ENCODE peak calls at places on chromosomes 7 and 10, in four cellular contexts. One of them, this sample, is unnamed.

GRCh38 chr10:50992356-50992866 is 81.9 kb upstream of the PRKG1 start:
- DNase-seq in HepG2: no peak
- DNase-seq in K562: no peak
- DNase-seq in GM12878: no peak
- DNase-seq in this sample: no peak

GRCh38 chr7:4789194-4790077 is 14.0 kb downstream of the AP5Z1 start:
- DNase-seq in HepG2: no peak
- DNase-seq in K562: no peak
- DNase-seq in GM12878: no peak
- DNase-seq in this sample: no peak

GRCh38 chr7:118003438-118003837 is 130.2 kb upstream of the CTTNBP2 start:
- DNase-seq in HepG2: no peak
- DNase-seq in K562: no peak
- DNase-seq in GM12878: no peak
- DNase-seq in this sample: no peak

GRCh38 chr7:130065500-130066152 is 4.7 kb upstream of the KLHDC10 start:
- DNase-seq in HepG2: peak
- DNase-seq in K562: no peak
- DNase-seq in GM12878: no peak
- DNase-seq in this sample: no peak

GRCh38 chr10:95588025-95588424 is 26.9 kb upstream of the SORBS1 start:
- DNase-seq in HepG2: no peak
- DNase-seq in K562: no peak
- DNase-seq in GM12878: no peak
- DNase-seq in this sample: no peak

GRCh38 chr7:55253188-55253587 is 111.9 kb upstream of the LANCL2 start:
- DNase-seq in HepG2: no peak
- DNase-seq in K562: no peak
- DNase-seq in GM12878: no peak
- DNase-seq in this sample: no peak

GRCh38 chr10:71361581-71361980 is 35.1 kb upstream of the CDH23 start:
- DNase-seq in HepG2: no peak
- DNase-seq in K562: no peak
- DNase-seq in GM12878: no peak
- DNase-seq in this sample: no peak

GRCh38 chr7:75565129-75565528 is 73.0 kb downstream of the SPDYE5 start:
- DNase-seq in HepG2: no peak
- DNase-seq in K562: no peak
- DNase-seq in GM12878: no peak
- DNase-seq in this sample: no peak

GRCh38 chr7:109984726-109985125 is 1106.2 kb upstream of the LRRN3 start:
- DNase-seq in HepG2: no peak
- DNase-seq in K562: no peak
- DNase-seq in GM12878: no peak
- DNase-seq in this sample: no peak

GRCh38 chr10:75655791-75656451 is 224.5 kb downstream of the LRMDA start:
- DNase-seq in HepG2: peak
- DNase-seq in K562: no peak
- DNase-seq in GM12878: no peak
- DNase-seq in this sample: no peak

GRCh38 chr10:103818765-103819374 is 36.5 kb downstream of the SH3PXD2A start:
- DNase-seq in HepG2: peak
- DNase-seq in K562: no peak
- DNase-seq in GM12878: no peak
- DNase-seq in this sample: no peak

GRCh38 chr10:28616514-28616913 is 60.8 kb upstream of the BAMBI start:
- DNase-seq in HepG2: no peak
- DNase-seq in K562: no peak
- DNase-seq in GM12878: no peak
- DNase-seq in this sample: no peak

GRCh38 chr7:81638216-81638615 is 131.6 kb downstream of the HGF start:
- DNase-seq in HepG2: peak
- DNase-seq in K562: no peak
- DNase-seq in GM12878: no peak
- DNase-seq in this sample: peak

GRCh38 chr10:62475531-62475930 is 101.4 kb downstream of the ZNF365 start:
- DNase-seq in HepG2: no peak
- DNase-seq in K562: no peak
- DNase-seq in GM12878: no peak
- DNase-seq in this sample: no peak
- TF ChIP-seq POLR2AphosphoS2 in HepG2: no peak
- TF ChIP-seq POLR2AphosphoS2 in K562: no peak
- TF ChIP-seq POLR2AphosphoS2 in GM12878: no peak
- TF ChIP-seq POLR2AphosphoS2 in this sample: no peak

GRCh38 chr7:151741585-151741984 is 135.3 kb downstream of the PRKAG2 start:
- DNase-seq in HepG2: no peak
- DNase-seq in K562: no peak
- DNase-seq in GM12878: no peak
- DNase-seq in this sample: no peak

GRCh38 chr7:151744051-151744580 is 132.8 kb downstream of the PRKAG2 start:
- DNase-seq in HepG2: no peak
- DNase-seq in K562: no peak
- DNase-seq in GM12878: no peak
- DNase-seq in this sample: no peak

GRCh38 chr7:151743481-151743983 is 133.4 kb downstream of the PRKAG2 start:
- DNase-seq in HepG2: no peak
- DNase-seq in K562: no peak
- DNase-seq in GM12878: no peak
- DNase-seq in this sample: no peak

GRCh38 chr7:151744656-151745055 is 132.3 kb downstream of the PRKAG2 start:
- DNase-seq in HepG2: no peak
- DNase-seq in K562: no peak
- DNase-seq in GM12878: no peak
- DNase-seq in this sample: no peak

GRCh38 chr7:151742713-151743480 is 134.0 kb downstream of the PRKAG2 start:
- DNase-seq in HepG2: no peak
- DNase-seq in K562: no peak
- DNase-seq in GM12878: no peak
- DNase-seq in this sample: no peak
- TF ChIP-seq POLR2AphosphoS2 in HepG2: no peak
- TF ChIP-seq POLR2AphosphoS2 in K562: no peak
- TF ChIP-seq POLR2AphosphoS2 in GM12878: no peak
- TF ChIP-seq POLR2AphosphoS2 in this sample: no peak

GRCh38 chr7:19105546-19105945 is 11.9 kb downstream of the TWIST1 start:
- DNase-seq in HepG2: no peak
- DNase-seq in K562: no peak
- DNase-seq in GM12878: no peak
- DNase-seq in this sample: no peak
- TF ChIP-seq POLR2AphosphoS2 in HepG2: no peak
- TF ChIP-seq POLR2AphosphoS2 in K562: no peak
- TF ChIP-seq POLR2AphosphoS2 in GM12878: no peak
- TF ChIP-seq POLR2AphosphoS2 in this sample: no peak

DNA sequence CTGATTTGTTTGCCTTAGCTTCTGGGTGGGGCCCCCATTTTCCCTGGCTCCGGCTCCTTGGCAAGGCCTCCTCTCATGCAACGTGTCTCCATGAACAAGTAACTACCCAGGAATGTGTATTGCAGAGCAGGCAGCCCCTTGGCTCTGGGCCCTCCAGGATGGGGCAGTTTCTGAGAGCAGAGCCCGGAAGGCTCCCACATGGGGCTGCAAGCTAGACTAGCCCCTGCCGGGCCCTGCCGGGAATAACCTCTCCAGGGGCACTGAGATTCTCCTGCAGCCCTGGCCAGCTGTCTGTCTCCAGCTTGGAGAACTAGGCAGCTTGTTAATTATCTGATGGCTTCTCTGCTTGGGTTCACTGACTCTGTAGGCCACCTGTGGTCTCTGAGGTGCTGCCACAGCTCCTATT is 184.0 kb upstream of the INHBA start:
- DNase-seq in HepG2: no peak
- DNase-seq in K562: no peak
- DNase-seq in GM12878: no peak
- DNase-seq in this sample: no peak
- TF ChIP-seq POLR2AphosphoS2 in HepG2: no peak
- TF ChIP-seq POLR2AphosphoS2 in K562: no peak
- TF ChIP-seq POLR2AphosphoS2 in GM12878: no peak
- TF ChIP-seq POLR2AphosphoS2 in this sample: no peak

GRCh38 chr7:157791261-157791660 is 454.5 kb downstream of the DNAJB6 start:
- DNase-seq in HepG2: no peak
- DNase-seq in K562: no peak
- DNase-seq in GM12878: no peak
- DNase-seq in this sample: no peak

GRCh38 chr7:157792954-157793353 is 456.1 kb downstream of the DNAJB6 start:
- DNase-seq in HepG2: no peak
- DNase-seq in K562: no peak
- DNase-seq in GM12878: no peak
- DNase-seq in this sample: no peak

GRCh38 chr7:157793973-157794763 is 457.4 kb downstream of the DNAJB6 start:
- DNase-seq in HepG2: no peak
- DNase-seq in K562: no peak
- DNase-seq in GM12878: no peak
- DNase-seq in this sample: no peak

GRCh38 chr7:157791666-157792065 is 454.9 kb downstream of the DNAJB6 start:
- DNase-seq in HepG2: no peak
- DNase-seq in K562: no peak
- DNase-seq in GM12878: no peak
- DNase-seq in this sample: no peak

GRCh38 chr7:157792241-157792950 is 455.6 kb downstream of the DNAJB6 start:
- DNase-seq in HepG2: no peak
- DNase-seq in K562: no peak
- DNase-seq in GM12878: no peak
- DNase-seq in this sample: no peak
- TF ChIP-seq POLR2AphosphoS2 in HepG2: no peak
- TF ChIP-seq POLR2AphosphoS2 in K562: no peak
- TF ChIP-seq POLR2AphosphoS2 in GM12878: no peak
- TF ChIP-seq POLR2AphosphoS2 in this sample: no peak

GRCh38 chr10:35359056-35359455 is 22.7 kb downstream of the CCNY start:
- DNase-seq in HepG2: no peak
- DNase-seq in K562: no peak
- DNase-seq in GM12878: no peak
- DNase-seq in this sample: no peak
- TF ChIP-seq POLR2AphosphoS2 in HepG2: no peak
- TF ChIP-seq POLR2AphosphoS2 in K562: no peak
- TF ChIP-seq POLR2AphosphoS2 in GM12878: no peak
- TF ChIP-seq POLR2AphosphoS2 in this sample: no peak

DNA sequence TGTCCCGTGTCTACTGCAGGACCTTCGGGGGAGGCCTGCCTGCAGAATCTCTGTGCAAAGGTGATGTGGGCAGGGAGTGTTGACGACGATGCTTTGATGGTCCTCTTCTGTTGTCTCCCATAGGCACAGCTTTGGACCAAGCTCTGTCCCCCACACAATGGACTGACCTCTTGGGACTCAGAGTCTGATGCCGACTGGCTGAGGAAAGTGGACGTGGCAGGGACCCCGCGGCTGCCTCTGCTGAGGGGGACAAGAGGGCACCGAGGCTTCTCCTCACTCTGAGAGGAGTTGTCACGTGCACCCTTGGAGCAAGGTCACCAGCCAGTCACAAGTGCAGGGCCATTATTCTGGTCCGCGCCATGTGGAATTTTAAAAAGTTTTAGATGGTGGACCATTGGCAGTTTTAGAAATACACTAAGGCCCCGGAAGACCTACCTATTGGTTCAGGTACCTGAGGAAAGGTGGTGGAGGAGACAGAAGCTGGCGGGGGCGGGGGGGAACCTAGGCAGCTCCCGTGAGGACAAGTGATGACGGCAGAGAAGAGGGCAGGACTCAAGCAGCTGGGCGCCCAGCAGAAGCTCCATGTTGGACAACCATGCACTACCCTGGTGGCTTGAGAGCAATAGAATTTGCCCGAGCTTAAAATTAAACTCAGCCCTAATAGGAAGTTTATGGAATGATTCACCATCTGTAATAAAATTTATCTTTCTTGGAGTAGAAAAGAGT is 331.4 kb downstream of the PTPRN2 start:
- DNase-seq in HepG2: no peak
- DNase-seq in K562: no peak
- DNase-seq in GM12878: no peak
- DNase-seq in this sample: no peak
- TF ChIP-seq POLR2AphosphoS2 in HepG2: no peak
- TF ChIP-seq POLR2AphosphoS2 in K562: no peak
- TF ChIP-seq POLR2AphosphoS2 in GM12878: no peak
- TF ChIP-seq POLR2AphosphoS2 in this sample: no peak

GRCh38 chr10:2980116-2980515 is 87.2 kb upstream of the PFKP start:
- DNase-seq in HepG2: no peak
- DNase-seq in K562: no peak
- DNase-seq in GM12878: no peak
- DNase-seq in this sample: no peak

GRCh38 chr10:2979267-2979660 is 88.1 kb upstream of the PFKP start:
- DNase-seq in HepG2: no peak
- DNase-seq in K562: no peak
- DNase-seq in GM12878: no peak
- DNase-seq in this sample: no peak

GRCh38 chr10:2978574-2979266 is 88.6 kb upstream of the PFKP start:
- DNase-seq in HepG2: no peak
- DNase-seq in K562: no peak
- DNase-seq in GM12878: no peak
- DNase-seq in this sample: no peak

GRCh38 chr10:2980791-2981360 is 86.5 kb upstream of the PFKP start:
- DNase-seq in HepG2: no peak
- DNase-seq in K562: no peak
- DNase-seq in GM12878: no peak
- DNase-seq in this sample: no peak

DNA sequence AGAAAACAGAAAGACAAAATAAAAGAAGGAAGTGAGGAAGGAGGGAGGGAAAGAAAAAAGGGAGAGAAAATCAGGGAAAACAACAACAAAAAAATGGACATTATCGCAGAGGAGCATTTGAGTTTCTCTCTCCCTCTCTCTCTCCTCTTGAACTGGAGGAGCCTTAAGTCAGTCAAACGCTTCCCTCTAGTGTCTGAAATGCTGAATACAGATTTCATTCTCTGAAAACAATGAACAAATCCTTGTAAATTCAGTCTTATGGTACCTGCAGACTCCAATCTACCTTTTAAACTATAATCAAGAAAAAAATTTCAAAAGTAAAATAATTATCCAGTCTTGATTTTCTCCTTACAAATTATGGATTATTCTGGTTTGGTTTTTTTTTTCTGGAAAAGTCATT is 89.2 kb upstream of the PFKP start:
- DNase-seq in HepG2: peak
- DNase-seq in K562: no peak
- DNase-seq in GM12878: peak
- DNase-seq in this sample: peak
- TF ChIP-seq POLR2AphosphoS2 in HepG2: no peak
- TF ChIP-seq POLR2AphosphoS2 in K562: no peak
- TF ChIP-seq POLR2AphosphoS2 in GM12878: no peak
- TF ChIP-seq POLR2AphosphoS2 in this sample: no peak

DNA sequence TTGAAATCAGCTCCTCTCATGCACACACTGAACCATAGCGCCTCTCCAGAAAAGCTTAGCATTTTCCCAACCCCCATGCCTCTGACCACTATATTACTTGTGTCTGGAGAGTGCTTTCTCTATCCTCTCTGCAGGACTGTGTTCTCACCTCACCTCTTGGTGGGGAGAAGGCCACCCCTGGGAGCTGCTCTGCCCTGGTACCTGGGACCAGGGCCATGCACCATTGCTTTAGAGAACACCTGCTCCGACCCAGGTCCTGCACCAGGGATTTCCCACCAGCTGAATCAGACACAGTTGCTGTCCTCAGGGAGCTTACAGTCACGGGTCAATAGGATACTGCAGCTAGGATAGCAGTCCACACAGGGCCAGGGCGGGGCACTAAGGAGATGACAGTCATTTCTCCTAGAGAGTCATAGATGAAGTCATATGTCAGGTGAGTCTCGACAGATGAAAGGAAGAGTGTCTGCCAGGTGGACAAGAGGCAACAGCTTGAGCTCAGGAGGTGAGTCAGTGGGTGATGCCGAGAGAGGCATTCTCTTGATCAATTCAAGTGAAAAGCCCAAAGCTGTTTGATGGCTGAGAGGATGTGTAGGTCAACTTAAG is 619 bp upstream of the LMTK2 start:
- DNase-seq in HepG2: peak
- DNase-seq in K562: no peak
- DNase-seq in GM12878: no peak
- DNase-seq in this sample: no peak
- TF ChIP-seq POLR2AphosphoS2 in HepG2: no peak
- TF ChIP-seq POLR2AphosphoS2 in K562: no peak
- TF ChIP-seq POLR2AphosphoS2 in GM12878: no peak
- TF ChIP-seq POLR2AphosphoS2 in this sample: no peak